ENCODE peak calls at places on chromosomes 3 and 15, in ten cellular contexts. P is choroid plexus epithelial cell; Y is mammary epithelial cell; T is esophagus muscularis mucosa; O is GM20000; J is GM13976; H is activated CD8-positive, alpha-beta T cell treated with anti-CD3 and anti-CD28 coated beads for 36 hours; E is tibial artery; I is Calu3; K is AG09319. F is an unnamed sample.

GRCh38 chr3:170644711-170645110 is 58.8 kb upstream of the SLC7A14 start:
- DNase-seq in I (no peak), T (no peak), O (no peak), Y (no peak), K (peak; percentile 34), J (no peak), H (no peak), E (no peak), P (no peak), F (no peak)

GRCh38 chr3:128313181-128313725 is 153.4 kb downstream of the DNAJB8 start:
- DNase-seq in K (no peak), I (no peak), H (no peak), J (no peak), P (no peak), E (no peak), T (no peak), O (no peak), Y (no peak), F (no peak)

GRCh38 chr15:59200560-59200959 is 6.1 kb upstream of the LDHAL6B start:
- DNase-seq in J (no peak), T (no peak), K (no peak), O (no peak), P (no peak), E (no peak), Y (no peak), I (no peak), H (no peak), F (no peak)

GRCh38 chr3:46891132-46891531 is 13.6 kb downstream of the PTH1R start:
- DNase-seq in H (no peak), T (no peak), J (no peak), E (no peak), Y (no peak), O (no peak), I (no peak), K (no peak), P (no peak), F (no peak)

GRCh38 chr3:157436583-157437300 is at the start of gene PTX3:
- DNase-seq in E (peak; percentile 46), Y (peak; percentile 71), T (no peak), J (no peak), I (peak; percentile 58), K (peak; percentile 75), H (peak; percentile 16), P (peak; percentile 94), O (peak; percentile 15), F (no peak)

GRCh38 chr3:36475593-36475992 is 95.3 kb downstream of the STAC start:
- DNase-seq in K (no peak), Y (no peak), I (no peak), J (no peak), P (no peak), E (no peak), T (no peak), H (no peak), O (no peak), F (no peak)

GRCh38 chr3:185316740-185317407 is 46.1 kb upstream of the MAP3K13 start:
- DNase-seq in P (peak; percentile 82), E (no peak), K (no peak), O (no peak), I (peak; percentile 62), J (no peak), Y (peak; percentile 95), H (no peak), T (no peak), F (no peak)

GRCh38 chr15:84871428-84871985 is 13.0 kb upstream of the SLC28A1 start:
- DNase-seq in P (no peak), K (no peak), T (no peak), O (no peak), I (no peak), E (no peak), J (no peak), Y (no peak), H (peak; percentile 9), F (no peak)

GRCh38 chr15:101451192-101451799 is 38.2 kb downstream of the PCSK6 start:
- DNase-seq in I (no peak), E (peak; percentile 54), Y (no peak), H (peak; percentile 79), K (peak; percentile 51), O (no peak), J (no peak), T (no peak), P (peak; percentile 21), F (peak; percentile 37)

GRCh38 chr3:13494463-13495350 is 14.6 kb downstream of the HDAC11 start:
- DNase-seq in K (no peak), H (peak; percentile 15), Y (no peak), O (no peak), E (no peak), I (peak; percentile 33), T (no peak), J (no peak), P (peak; percentile 61), F (no peak)

GRCh38 chr3:181909241-181909640 is 197.5 kb downstream of the SOX2 start:
- DNase-seq in E (no peak), O (no peak), P (no peak), T (no peak), I (no peak), H (no peak), J (no peak), Y (no peak), K (no peak), F (no peak)

GRCh38 chr15:41499109-41499851 is 5.6 kb downstream of the ITPKA start:
- DNase-seq in K (no peak), O (no peak), J (no peak), E (no peak), H (no peak), I (no peak), Y (no peak), T (no peak), P (no peak), F (no peak)

GRCh38 chr3:61912158-61912557 is 350.8 kb downstream of the PTPRG start:
- DNase-seq in O (no peak), H (no peak), K (no peak), E (no peak), J (peak; percentile 18), I (no peak), T (no peak), Y (no peak), P (no peak), F (peak; percentile 29)

GRCh38 chr15:55588818-55589122 is 625 bp upstream of the PYGO1 start:
- DNase-seq in Y (no peak), T (no peak), E (no peak), J (no peak), K (no peak), P (no peak), O (no peak), H (no peak), I (no peak), F (no peak)

GRCh38 chr15:47937834-47938233 is 183.0 kb upstream of the SLC24A5 start:
- DNase-seq in H (no peak), J (no peak), Y (no peak), I (no peak), P (no peak), E (no peak), K (no peak), T (no peak), O (no peak), F (no peak)

GRCh38 chr3:55868347-55868746 is 381.2 kb upstream of the WNT5A start:
- DNase-seq in T (peak; percentile 21), E (no peak), H (no peak), Y (no peak), O (no peak), I (no peak), J (no peak), K (no peak), P (peak; percentile 19), F (no peak)
- TF ChIP-seq CTCF in T (no peak), E (no peak), H (no peak), Y (no peak), O (no peak), I (no peak), J (no peak), K (no peak), P (peak; percentile 51), F (no peak)

GRCh38 chr3:25897019-25897418 is 107.1 kb downstream of the OXSM start:
- DNase-seq in E (no peak), K (no peak), H (peak; percentile 23), P (peak; percentile 13), I (peak; percentile 30), Y (no peak), O (peak; percentile 49), T (no peak), J (peak; percentile 69), F (peak; percentile 70)
- TF ChIP-seq CTCF in E (no peak), K (no peak), H (peak; percentile 13), P (peak; percentile 44), I (no peak), Y (peak; percentile 42), O (peak; percentile 75), T (no peak), J (peak; percentile 66), F (peak; percentile 59)

GRCh38 chr3:178714971-178715832 is 179.0 kb downstream of the KCNMB2 start:
- DNase-seq in E (no peak), J (no peak), Y (peak; percentile 25), P (no peak), T (no peak), I (no peak), O (no peak), K (no peak), H (no peak), F (no peak)

GRCh38 chr3:178709047-178709446 is 172.8 kb downstream of the KCNMB2 start:
- DNase-seq in I (no peak), H (no peak), T (no peak), Y (no peak), K (no peak), J (no peak), O (no peak), E (no peak), P (no peak), F (no peak)

GRCh38 chr3:178711753-178712152 is 175.5 kb downstream of the KCNMB2 start:
- DNase-seq in Y (no peak), E (no peak), I (no peak), J (no peak), O (no peak), H (no peak), P (no peak), T (no peak), K (no peak), F (no peak)

GRCh38 chr3:178707632-178708031 is 171.4 kb downstream of the KCNMB2 start:
- DNase-seq in H (no peak), Y (no peak), E (no peak), O (no peak), K (no peak), I (no peak), P (no peak), J (no peak), T (no peak), F (no peak)

GRCh38 chr3:178712247-178712646 is 176.0 kb downstream of the KCNMB2 start:
- DNase-seq in P (no peak), T (no peak), H (no peak), Y (no peak), O (no peak), I (no peak), J (no peak), E (no peak), K (no peak), F (no peak)
- TF ChIP-seq CTCF in P (no peak), T (no peak), H (no peak), Y (no peak), O (no peak), I (no peak), J (no peak), E (no peak), K (no peak), F (no peak)

DNA sequence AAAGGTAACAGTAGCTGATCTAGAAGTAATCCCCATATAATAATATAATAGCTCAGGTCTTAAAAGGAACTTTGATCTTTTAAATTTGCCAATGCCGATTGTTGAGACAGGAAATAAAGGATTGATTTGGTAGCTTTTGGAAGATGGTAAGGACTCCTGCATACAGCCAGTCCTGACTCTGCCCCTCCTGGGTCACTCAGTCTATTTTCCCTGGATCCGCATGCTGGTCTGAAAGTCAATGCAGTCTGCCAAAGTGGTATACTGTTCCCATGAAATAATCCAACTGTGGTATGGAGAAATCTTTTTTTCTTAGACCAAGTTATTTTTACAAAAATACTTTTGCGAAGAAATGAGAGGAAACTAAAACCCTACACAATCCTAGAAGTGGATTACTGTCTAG is 191.1 kb downstream of the TIGIT start:
- DNase-seq in O (no peak), H (no peak), Y (no peak), J (no peak), K (no peak), E (no peak), T (no peak), I (no peak), P (no peak), F (no peak)
- TF ChIP-seq CTCF in O (no peak), H (no peak), Y (no peak), J (no peak), K (no peak), E (no peak), T (no peak), I (no peak), P (no peak), F (no peak)

F was measured in GM10248.